ENCODE peak calls at places on chromosomes 4 and X, in nine cellular contexts. One of them, this sample, is unnamed.
A peak's percentile ranks its signal among the peaks of the same experiment; 100 is the strongest.

GRCh38 chr4:153095448-153096204 is 108.6 kb upstream of the TRIM2 start:
- DNase-seq in gastrocnemius medialis: no peak
- DNase-seq in HCT116: no peak
- DNase-seq in GM12878: no peak
- DNase-seq in breast epithelium: no peak
- DNase-seq in uterus: no peak
- DNase-seq in IMR-90: peak; percentile 12
- DNase-seq in heart left ventricle: no peak
- DNase-seq in H1: no peak
- DNase-seq in this sample: no peak

GRCh38 chr4:117660668-117661067 is 373.6 kb upstream of the NDST3 start:
- DNase-seq in gastrocnemius medialis: no peak
- DNase-seq in HCT116: no peak
- DNase-seq in GM12878: no peak
- DNase-seq in breast epithelium: no peak
- DNase-seq in uterus: no peak
- DNase-seq in IMR-90: no peak
- DNase-seq in heart left ventricle: no peak
- DNase-seq in H1: no peak
- DNase-seq in this sample: no peak

GRCh38 chr4:147846318-147847135 is 114.6 kb downstream of the ARHGAP10 start:
- DNase-seq in gastrocnemius medialis: no peak
- DNase-seq in HCT116: no peak
- DNase-seq in GM12878: peak; percentile 77
- DNase-seq in breast epithelium: no peak
- DNase-seq in uterus: no peak
- DNase-seq in IMR-90: no peak
- DNase-seq in heart left ventricle: no peak
- DNase-seq in H1: no peak
- DNase-seq in this sample: no peak

GRCh38 chr4:104722467-104722866 is 227.8 kb upstream of the CXXC4 start:
- DNase-seq in gastrocnemius medialis: no peak
- DNase-seq in HCT116: no peak
- DNase-seq in GM12878: no peak
- DNase-seq in breast epithelium: no peak
- DNase-seq in uterus: no peak
- DNase-seq in IMR-90: no peak
- DNase-seq in heart left ventricle: no peak
- DNase-seq in H1: no peak
- DNase-seq in this sample: no peak

GRCh38 chrX:2801223-2801622 is 27.5 kb upstream of the GYG2 start:
- DNase-seq in gastrocnemius medialis: no peak
- DNase-seq in HCT116: no peak
- DNase-seq in GM12878: no peak
- DNase-seq in breast epithelium: no peak
- DNase-seq in uterus: no peak
- DNase-seq in IMR-90: no peak
- DNase-seq in heart left ventricle: no peak
- DNase-seq in H1: no peak
- DNase-seq in this sample: no peak

GRCh38 chr4:177391953-177392352 is 50.3 kb downstream of the AGA start:
- DNase-seq in gastrocnemius medialis: no peak
- DNase-seq in HCT116: no peak
- DNase-seq in GM12878: no peak
- DNase-seq in breast epithelium: no peak
- DNase-seq in uterus: no peak
- DNase-seq in IMR-90: no peak
- DNase-seq in heart left ventricle: no peak
- DNase-seq in H1: no peak
- DNase-seq in this sample: no peak

GRCh38 chr4:87326460-87326859 is 3.8 kb upstream of the HSD17B13 start:
- DNase-seq in gastrocnemius medialis: no peak
- DNase-seq in HCT116: no peak
- DNase-seq in GM12878: no peak
- DNase-seq in breast epithelium: no peak
- DNase-seq in uterus: no peak
- DNase-seq in IMR-90: no peak
- DNase-seq in heart left ventricle: no peak
- DNase-seq in H1: no peak
- DNase-seq in this sample: no peak

GRCh38 chrX:21905209-21905735 is 35.2 kb upstream of the SMS start:
- DNase-seq in gastrocnemius medialis: no peak
- DNase-seq in HCT116: no peak
- DNase-seq in GM12878: no peak
- DNase-seq in breast epithelium: no peak
- DNase-seq in uterus: no peak
- DNase-seq in IMR-90: no peak
- DNase-seq in heart left ventricle: no peak
- DNase-seq in H1: no peak
- DNase-seq in this sample: no peak

GRCh38 chrX:16462912-16463311 is 187.0 kb upstream of the S100G start:
- DNase-seq in gastrocnemius medialis: no peak
- DNase-seq in HCT116: no peak
- DNase-seq in GM12878: no peak
- DNase-seq in breast epithelium: no peak
- DNase-seq in uterus: peak; percentile 16
- DNase-seq in IMR-90: peak; percentile 94
- DNase-seq in heart left ventricle: no peak
- DNase-seq in H1: no peak
- DNase-seq in this sample: no peak

GRCh38 chrX:21764043-21764442 is 6.1 kb upstream of the SMPX start:
- DNase-seq in gastrocnemius medialis: no peak
- DNase-seq in HCT116: no peak
- DNase-seq in GM12878: no peak
- DNase-seq in breast epithelium: no peak
- DNase-seq in uterus: no peak
- DNase-seq in IMR-90: no peak
- DNase-seq in heart left ventricle: no peak
- DNase-seq in H1: no peak
- DNase-seq in this sample: no peak

GRCh38 chr4:186203391-186203802 is 12.0 kb downstream of the CYP4V2 start:
- DNase-seq in gastrocnemius medialis: no peak
- DNase-seq in HCT116: no peak
- DNase-seq in GM12878: no peak
- DNase-seq in breast epithelium: no peak
- DNase-seq in uterus: no peak
- DNase-seq in IMR-90: peak; percentile 12
- DNase-seq in heart left ventricle: no peak
- DNase-seq in H1: no peak
- DNase-seq in this sample: no peak

GRCh38 chr4:166816901-166817300 is 417.4 kb downstream of the SPOCK3 start:
- DNase-seq in gastrocnemius medialis: no peak
- DNase-seq in HCT116: peak; percentile 26
- DNase-seq in GM12878: no peak
- DNase-seq in breast epithelium: no peak
- DNase-seq in uterus: no peak
- DNase-seq in IMR-90: no peak
- DNase-seq in heart left ventricle: no peak
- DNase-seq in H1: no peak
- DNase-seq in this sample: no peak

GRCh38 chrX:13283512-13283911 is 36.3 kb downstream of the ATXN3L start:
- DNase-seq in gastrocnemius medialis: no peak
- DNase-seq in HCT116: no peak
- DNase-seq in GM12878: no peak
- DNase-seq in breast epithelium: no peak
- DNase-seq in uterus: no peak
- DNase-seq in IMR-90: no peak
- DNase-seq in heart left ventricle: no peak
- DNase-seq in H1: no peak
- DNase-seq in this sample: no peak

GRCh38 chr4:24511371-24512063 is 72.8 kb downstream of the DHX15 start:
- DNase-seq in gastrocnemius medialis: no peak
- DNase-seq in HCT116: no peak
- DNase-seq in GM12878: no peak
- DNase-seq in breast epithelium: no peak
- DNase-seq in uterus: no peak
- DNase-seq in IMR-90: peak; percentile 89
- DNase-seq in heart left ventricle: no peak
- DNase-seq in H1: no peak
- DNase-seq in this sample: no peak

GRCh38 chrX:132561483-132561882 is 72.6 kb upstream of the MBNL3 start:
- DNase-seq in gastrocnemius medialis: no peak
- DNase-seq in HCT116: no peak
- DNase-seq in GM12878: no peak
- DNase-seq in breast epithelium: no peak
- DNase-seq in uterus: no peak
- DNase-seq in IMR-90: no peak
- DNase-seq in heart left ventricle: no peak
- DNase-seq in H1: no peak
- DNase-seq in this sample: peak; percentile 12

GRCh38 chr4:39348371-39349265 is 17.5 kb downstream of the RFC1 start:
- DNase-seq in gastrocnemius medialis: no peak
- DNase-seq in HCT116: no peak
- DNase-seq in GM12878: no peak
- DNase-seq in breast epithelium: no peak
- DNase-seq in uterus: no peak
- DNase-seq in IMR-90: peak; percentile 56
- DNase-seq in heart left ventricle: no peak
- DNase-seq in H1: no peak
- DNase-seq in this sample: no peak

GRCh38 chr4:39357002-39357401 is 9.2 kb downstream of the RFC1 start:
- DNase-seq in gastrocnemius medialis: no peak
- DNase-seq in HCT116: no peak
- DNase-seq in GM12878: no peak
- DNase-seq in breast epithelium: no peak
- DNase-seq in uterus: no peak
- DNase-seq in IMR-90: no peak
- DNase-seq in heart left ventricle: no peak
- DNase-seq in H1: no peak
- DNase-seq in this sample: no peak

GRCh38 chr4:39349326-39349725 is 16.8 kb downstream of the RFC1 start:
- DNase-seq in gastrocnemius medialis: no peak
- DNase-seq in HCT116: no peak
- DNase-seq in GM12878: no peak
- DNase-seq in breast epithelium: no peak
- DNase-seq in uterus: no peak
- DNase-seq in IMR-90: no peak
- DNase-seq in heart left ventricle: no peak
- DNase-seq in H1: no peak
- DNase-seq in this sample: peak; percentile 16

GRCh38 chr4:39354178-39354503 is 12.0 kb downstream of the RFC1 start:
- DNase-seq in gastrocnemius medialis: no peak
- DNase-seq in HCT116: no peak
- DNase-seq in GM12878: no peak
- DNase-seq in breast epithelium: no peak
- DNase-seq in uterus: no peak
- DNase-seq in IMR-90: no peak
- DNase-seq in heart left ventricle: no peak
- DNase-seq in H1: no peak
- DNase-seq in this sample: no peak

GRCh38 chr4:39353478-39354177 is 12.5 kb downstream of the RFC1 start:
- DNase-seq in gastrocnemius medialis: no peak
- DNase-seq in HCT116: no peak
- DNase-seq in GM12878: peak; percentile 85
- DNase-seq in breast epithelium: no peak
- DNase-seq in uterus: no peak
- DNase-seq in IMR-90: peak; percentile 39
- DNase-seq in heart left ventricle: no peak
- DNase-seq in H1: no peak
- DNase-seq in this sample: peak; percentile 38
- TF ChIP-seq POLR2A in gastrocnemius medialis: no peak
- TF ChIP-seq POLR2A in HCT116: no peak
- TF ChIP-seq POLR2A in GM12878: no peak
- TF ChIP-seq POLR2A in breast epithelium: no peak
- TF ChIP-seq POLR2A in uterus: no peak
- TF ChIP-seq POLR2A in IMR-90: no peak
- TF ChIP-seq POLR2A in heart left ventricle: no peak
- TF ChIP-seq POLR2A in H1: no peak
- TF ChIP-seq POLR2A in this sample: no peak

DNA sequence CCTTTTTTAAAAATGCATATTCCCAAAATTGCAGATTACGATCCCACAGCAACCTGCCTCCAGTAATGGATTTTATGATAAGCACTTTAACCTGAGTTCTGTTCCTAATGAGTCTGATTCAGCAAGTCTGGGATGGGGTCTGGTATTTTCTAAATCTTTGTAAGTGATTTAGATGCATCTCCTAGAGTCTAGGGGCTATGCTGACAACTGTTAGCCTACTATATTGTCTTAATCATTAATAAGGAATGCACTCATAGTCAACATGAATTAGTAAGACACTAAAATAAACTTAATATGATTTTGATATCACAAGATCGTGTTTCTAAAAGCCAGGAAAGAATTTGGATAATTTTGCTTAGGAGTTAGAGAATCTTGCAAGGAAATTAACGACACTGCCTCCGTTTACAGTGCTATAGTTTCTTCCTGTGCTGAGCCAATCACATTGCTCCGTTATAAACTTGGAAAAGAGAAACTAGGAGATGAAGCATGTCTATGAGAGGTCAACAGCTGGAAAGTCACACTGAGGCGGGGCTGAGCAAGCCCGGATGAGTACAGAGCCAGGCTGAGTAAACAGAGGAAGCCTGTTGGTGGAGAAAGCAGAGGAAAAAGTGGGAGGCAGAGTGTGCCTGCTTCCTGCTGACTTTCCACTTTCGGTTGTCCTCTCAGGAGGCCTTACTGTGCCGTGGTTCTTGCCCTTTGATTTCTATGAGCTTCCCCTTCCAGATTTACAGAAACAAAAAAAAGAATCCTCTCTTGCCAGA is 5.4 kb downstream of the SCARB2 start:
- DNase-seq in gastrocnemius medialis: peak; percentile 83
- DNase-seq in HCT116: no peak
- DNase-seq in GM12878: no peak
- DNase-seq in breast epithelium: peak; percentile 67
- DNase-seq in uterus: peak; percentile 73
- DNase-seq in IMR-90: peak; percentile 94
- DNase-seq in heart left ventricle: peak; percentile 89
- DNase-seq in H1: no peak
- DNase-seq in this sample: no peak
- TF ChIP-seq POLR2A in gastrocnemius medialis: peak; percentile 77
- TF ChIP-seq POLR2A in HCT116: no peak
- TF ChIP-seq POLR2A in GM12878: no peak
- TF ChIP-seq POLR2A in breast epithelium: no peak
- TF ChIP-seq POLR2A in uterus: peak; percentile 34
- TF ChIP-seq POLR2A in IMR-90: no peak
- TF ChIP-seq POLR2A in heart left ventricle: no peak
- TF ChIP-seq POLR2A in H1: no peak
- TF ChIP-seq POLR2A in this sample: no peak

GRCh38 chr4:176319237-176319703 is 496 bp upstream of the SPCS3 start:
- DNase-seq in gastrocnemius medialis: no peak
- DNase-seq in HCT116: no peak
- DNase-seq in GM12878: no peak
- DNase-seq in breast epithelium: no peak
- DNase-seq in uterus: no peak
- DNase-seq in IMR-90: no peak
- DNase-seq in heart left ventricle: no peak
- DNase-seq in H1: no peak
- DNase-seq in this sample: no peak
- TF ChIP-seq POLR2A in gastrocnemius medialis: no peak
- TF ChIP-seq POLR2A in HCT116: no peak
- TF ChIP-seq POLR2A in GM12878: no peak
- TF ChIP-seq POLR2A in breast epithelium: no peak
- TF ChIP-seq POLR2A in uterus: no peak
- TF ChIP-seq POLR2A in IMR-90: no peak
- TF ChIP-seq POLR2A in heart left ventricle: peak; percentile 1
- TF ChIP-seq POLR2A in H1: peak; percentile 7
- TF ChIP-seq POLR2A in this sample: no peak

DNA sequence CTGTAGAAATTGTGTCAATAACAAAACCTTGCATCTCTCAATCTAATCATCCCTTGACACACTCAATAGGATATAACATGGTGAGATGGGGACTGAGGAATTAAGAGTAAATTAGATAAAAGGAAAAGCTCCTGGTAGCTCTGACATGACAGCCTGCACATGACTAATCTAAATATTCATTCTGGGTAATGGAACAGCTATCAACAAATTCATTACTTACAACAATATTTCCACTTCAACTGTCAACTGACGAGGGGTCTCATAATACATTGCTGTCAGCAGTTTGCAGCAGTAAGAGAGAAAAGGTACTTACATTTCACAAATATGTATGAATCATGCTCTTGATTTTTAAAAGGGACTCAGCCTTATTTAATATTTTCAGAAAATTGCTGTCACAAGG is 99.4 kb upstream of the TMEM150C start:
- DNase-seq in gastrocnemius medialis: no peak
- DNase-seq in HCT116: no peak
- DNase-seq in GM12878: no peak
- DNase-seq in breast epithelium: no peak
- DNase-seq in uterus: no peak
- DNase-seq in IMR-90: no peak
- DNase-seq in heart left ventricle: no peak
- DNase-seq in H1: no peak
- DNase-seq in this sample: no peak
- TF ChIP-seq POLR2A in gastrocnemius medialis: no peak
- TF ChIP-seq POLR2A in HCT116: no peak
- TF ChIP-seq POLR2A in GM12878: no peak
- TF ChIP-seq POLR2A in breast epithelium: no peak
- TF ChIP-seq POLR2A in uterus: no peak
- TF ChIP-seq POLR2A in IMR-90: no peak
- TF ChIP-seq POLR2A in heart left ventricle: no peak
- TF ChIP-seq POLR2A in H1: no peak
- TF ChIP-seq POLR2A in this sample: no peak